ENCODE peak calls at places on chromosome 20, in ten cellular contexts. One of them, this sample, is unnamed.

GRCh38 chr20:53736757-53737403 is 143.2 kb upstream of the ZNF217 start:
- DNase-seq in transverse colon: no peak
- DNase-seq in neuronal stem cell: no peak
- DNase-seq in H1: no peak
- DNase-seq in BJ: no peak
- DNase-seq in upper lobe of right lung: no peak
- DNase-seq in SK-N-SH: no peak
- DNase-seq in esophagus muscularis mucosa: no peak
- DNase-seq in HepG2: no peak
- DNase-seq in psoas muscle: no peak
- DNase-seq in this sample: no peak

GRCh38 chr20:56160956-56161355 is 87.6 kb upstream of the MC3R start:
- DNase-seq in transverse colon: no peak
- DNase-seq in neuronal stem cell: no peak
- DNase-seq in H1: no peak
- DNase-seq in BJ: no peak
- DNase-seq in upper lobe of right lung: no peak
- DNase-seq in SK-N-SH: no peak
- DNase-seq in esophagus muscularis mucosa: no peak
- DNase-seq in HepG2: no peak
- DNase-seq in psoas muscle: no peak
- DNase-seq in this sample: no peak

GRCh38 chr20:38441916-38442315 is 6.8 kb upstream of the SNHG17 start:
- DNase-seq in transverse colon: no peak
- DNase-seq in neuronal stem cell: no peak
- DNase-seq in H1: no peak
- DNase-seq in BJ: no peak
- DNase-seq in upper lobe of right lung: no peak
- DNase-seq in SK-N-SH: no peak
- DNase-seq in esophagus muscularis mucosa: no peak
- DNase-seq in HepG2: no peak
- DNase-seq in psoas muscle: no peak
- DNase-seq in this sample: no peak

GRCh38 chr20:38919683-38920082 is 6.5 kb upstream of the FAM83D start:
- DNase-seq in transverse colon: no peak
- DNase-seq in neuronal stem cell: no peak
- DNase-seq in H1: no peak
- DNase-seq in BJ: no peak
- DNase-seq in upper lobe of right lung: no peak
- DNase-seq in SK-N-SH: no peak
- DNase-seq in esophagus muscularis mucosa: no peak
- DNase-seq in HepG2: no peak
- DNase-seq in psoas muscle: no peak
- DNase-seq in this sample: no peak

GRCh38 chr20:20791664-20792568 is 79.5 kb upstream of the RALGAPA2 start:
- DNase-seq in transverse colon: no peak
- DNase-seq in neuronal stem cell: no peak
- DNase-seq in H1: no peak
- DNase-seq in BJ: no peak
- DNase-seq in upper lobe of right lung: no peak
- DNase-seq in SK-N-SH: no peak
- DNase-seq in esophagus muscularis mucosa: no peak
- DNase-seq in HepG2: no peak
- DNase-seq in psoas muscle: no peak
- DNase-seq in this sample: no peak

GRCh38 chr20:37395411-37395800 is 49.5 kb downstream of the SRC start:
- DNase-seq in transverse colon: no peak
- DNase-seq in neuronal stem cell: no peak
- DNase-seq in H1: no peak
- DNase-seq in BJ: no peak
- DNase-seq in upper lobe of right lung: no peak
- DNase-seq in SK-N-SH: no peak
- DNase-seq in esophagus muscularis mucosa: no peak
- DNase-seq in HepG2: no peak
- DNase-seq in psoas muscle: peak; percentile 17
- DNase-seq in this sample: no peak

GRCh38 chr20:44495802-44496481 is 20.3 kb downstream of the TTPAL start:
- DNase-seq in transverse colon: no peak
- DNase-seq in neuronal stem cell: no peak
- DNase-seq in H1: no peak
- DNase-seq in BJ: peak; percentile 99
- DNase-seq in upper lobe of right lung: no peak
- DNase-seq in SK-N-SH: no peak
- DNase-seq in esophagus muscularis mucosa: no peak
- DNase-seq in HepG2: no peak
- DNase-seq in psoas muscle: no peak
- DNase-seq in this sample: peak; percentile 93

GRCh38 chr20:18974660-18975059 is 161.1 kb downstream of the SCP2D1 start:
- DNase-seq in transverse colon: no peak
- DNase-seq in neuronal stem cell: no peak
- DNase-seq in H1: no peak
- DNase-seq in BJ: no peak
- DNase-seq in upper lobe of right lung: no peak
- DNase-seq in SK-N-SH: no peak
- DNase-seq in esophagus muscularis mucosa: no peak
- DNase-seq in HepG2: no peak
- DNase-seq in psoas muscle: no peak
- DNase-seq in this sample: no peak

DNA sequence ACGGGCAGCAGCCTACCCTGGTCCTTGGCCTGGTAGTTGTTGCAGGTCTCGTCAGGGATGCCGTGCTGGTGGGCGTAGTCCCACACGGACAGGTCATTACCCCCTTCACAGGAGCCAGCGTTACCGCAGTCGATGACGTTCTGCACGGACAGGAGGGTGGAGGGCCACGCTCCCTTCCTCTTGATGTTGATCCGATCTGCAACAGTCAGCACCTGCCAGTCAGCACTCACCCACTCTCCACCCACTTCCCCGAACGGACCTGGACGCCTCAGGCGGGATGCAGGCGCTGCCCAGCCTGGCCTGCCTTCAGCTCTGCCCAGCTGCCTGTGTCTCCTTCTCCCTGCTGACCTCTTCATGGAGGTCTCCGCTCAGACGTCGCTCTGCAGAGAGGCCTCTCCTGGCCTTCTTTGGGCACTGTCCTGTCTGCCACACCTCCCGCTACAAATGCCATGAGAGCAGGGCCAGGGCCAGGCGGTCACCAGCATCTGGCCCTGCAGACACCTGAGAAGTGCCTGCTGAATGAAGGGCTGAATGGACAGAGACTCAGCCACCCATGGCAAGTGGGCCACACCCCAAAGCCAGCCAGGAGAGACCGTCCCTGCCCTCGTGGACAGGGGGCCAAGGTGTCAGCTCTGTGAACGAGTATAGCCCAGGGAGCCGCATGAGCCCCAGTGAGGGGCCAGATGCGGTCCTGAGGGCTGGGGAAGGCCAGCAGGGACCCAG is 5.4 kb downstream of the CTSZ start:
- DNase-seq in transverse colon: no peak
- DNase-seq in neuronal stem cell: no peak
- DNase-seq in H1: no peak
- DNase-seq in BJ: no peak
- DNase-seq in upper lobe of right lung: no peak
- DNase-seq in SK-N-SH: no peak
- DNase-seq in esophagus muscularis mucosa: no peak
- DNase-seq in HepG2: no peak
- DNase-seq in psoas muscle: no peak
- DNase-seq in this sample: no peak
- H3K36me3 ChIP-seq in transverse colon: peaks cover 26% of the 10 kb centered on the region
- H3K36me3 ChIP-seq in neuronal stem cell: peaks cover 8% of the 10 kb centered on the region
- H3K36me3 ChIP-seq in H1: no peaks in the 10 kb centered on the region
- H3K36me3 ChIP-seq in BJ: peaks cover 31% of the 10 kb centered on the region
- H3K36me3 ChIP-seq in upper lobe of right lung: peaks cover 55% of the 10 kb centered on the region
- H3K36me3 ChIP-seq in SK-N-SH: no peaks in the 10 kb centered on the region
- H3K36me3 ChIP-seq in esophagus muscularis mucosa: peaks cover 55% of the 10 kb centered on the region
- H3K36me3 ChIP-seq in HepG2: no peaks in the 10 kb centered on the region
- H3K36me3 ChIP-seq in psoas muscle: peaks cover 64% of the 10 kb centered on the region
- H3K36me3 ChIP-seq in this sample: peaks cover 1% of the 10 kb centered on the region

GRCh38 chr20:49811825-49812462 is 684 bp upstream of the SLC9A8 start:
- DNase-seq in transverse colon: no peak
- DNase-seq in neuronal stem cell: peak; percentile 11
- DNase-seq in H1: no peak
- DNase-seq in BJ: no peak
- DNase-seq in upper lobe of right lung: no peak
- DNase-seq in SK-N-SH: peak; percentile 14
- DNase-seq in esophagus muscularis mucosa: no peak
- DNase-seq in HepG2: no peak
- DNase-seq in psoas muscle: no peak
- DNase-seq in this sample: peak; percentile 39
- H3K36me3 ChIP-seq in transverse colon: peaks cover 16% of the 10 kb centered on the region
- H3K36me3 ChIP-seq in neuronal stem cell: no peaks in the 10 kb centered on the region
- H3K36me3 ChIP-seq in H1: peaks cover 2% of the 10 kb centered on the region
- H3K36me3 ChIP-seq in BJ: peaks cover 1% of the 10 kb centered on the region
- H3K36me3 ChIP-seq in upper lobe of right lung: peaks cover 9% of the 10 kb centered on the region
- H3K36me3 ChIP-seq in SK-N-SH: peaks cover 4% of the 10 kb centered on the region
- H3K36me3 ChIP-seq in esophagus muscularis mucosa: peaks cover 21% of the 10 kb centered on the region
- H3K36me3 ChIP-seq in HepG2: peaks cover 10% of the 10 kb centered on the region
- H3K36me3 ChIP-seq in psoas muscle: peaks cover 18% of the 10 kb centered on the region
- H3K36me3 ChIP-seq in this sample: no peaks in the 10 kb centered on the region

DNA sequence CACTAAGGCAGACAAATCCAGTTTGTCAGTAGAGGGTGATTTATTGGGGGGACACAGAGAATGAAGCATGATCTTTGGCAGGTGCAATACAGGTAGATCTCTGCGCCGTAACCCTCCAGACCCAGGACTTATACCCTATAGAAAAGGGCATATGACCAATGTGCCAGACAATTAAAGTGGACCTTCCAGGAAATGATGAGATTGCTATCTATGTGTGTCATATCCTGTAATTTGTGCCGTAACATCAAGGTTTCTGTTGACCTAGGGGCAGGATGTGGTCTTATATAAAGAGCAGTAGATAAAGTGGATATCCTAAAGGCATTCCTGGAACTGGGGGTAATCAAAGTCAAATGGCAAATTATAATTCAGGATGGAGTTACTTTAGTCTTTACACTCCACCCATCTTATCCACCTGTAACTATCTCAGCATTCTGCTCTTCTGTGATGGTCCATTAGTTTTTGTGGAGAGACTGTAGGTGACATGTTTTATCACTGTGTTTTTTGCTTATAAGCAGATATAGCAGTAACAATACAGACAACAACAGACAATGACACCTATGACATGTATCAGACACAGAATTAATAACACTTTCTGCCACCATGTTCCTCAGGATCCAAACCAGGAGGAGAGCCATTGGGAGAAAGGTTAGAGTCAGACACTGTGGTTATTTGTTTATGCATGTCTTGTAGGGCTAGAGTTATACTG is 43.1 kb upstream of the ZNF337 start:
- DNase-seq in transverse colon: no peak
- DNase-seq in neuronal stem cell: no peak
- DNase-seq in H1: no peak
- DNase-seq in BJ: no peak
- DNase-seq in upper lobe of right lung: no peak
- DNase-seq in SK-N-SH: no peak
- DNase-seq in esophagus muscularis mucosa: no peak
- DNase-seq in HepG2: no peak
- DNase-seq in psoas muscle: no peak
- DNase-seq in this sample: no peak
- H3K36me3 ChIP-seq in transverse colon: no peaks in the 10 kb centered on the region
- H3K36me3 ChIP-seq in neuronal stem cell: no peaks in the 10 kb centered on the region
- H3K36me3 ChIP-seq in H1: no peaks in the 10 kb centered on the region
- H3K36me3 ChIP-seq in BJ: no peaks in the 10 kb centered on the region
- H3K36me3 ChIP-seq in upper lobe of right lung: no peaks in the 10 kb centered on the region
- H3K36me3 ChIP-seq in SK-N-SH: no peaks in the 10 kb centered on the region
- H3K36me3 ChIP-seq in esophagus muscularis mucosa: no peaks in the 10 kb centered on the region
- H3K36me3 ChIP-seq in HepG2: no peaks in the 10 kb centered on the region
- H3K36me3 ChIP-seq in psoas muscle: no peaks in the 10 kb centered on the region
- H3K36me3 ChIP-seq in this sample: no peaks in the 10 kb centered on the region

DNA sequence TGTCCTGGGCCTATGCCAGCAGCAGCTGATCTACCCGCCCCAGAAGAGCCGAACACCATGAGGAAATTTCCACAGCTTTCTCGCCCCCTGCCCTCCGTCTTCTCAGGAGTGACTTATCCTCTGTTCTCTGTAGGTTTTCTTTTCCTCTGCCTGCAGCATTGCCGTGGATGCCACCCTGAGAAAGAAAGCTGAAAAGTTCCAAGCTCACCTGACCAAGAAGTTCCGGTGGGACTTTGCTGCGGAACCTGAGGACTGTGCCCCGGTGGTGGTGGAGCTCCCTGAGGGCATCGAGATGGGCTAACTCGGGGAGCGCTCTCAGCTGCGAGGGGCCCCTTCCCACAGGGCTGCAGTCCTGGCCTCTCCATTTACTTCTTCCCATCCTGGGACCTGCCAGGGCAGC is 19.2 kb downstream of the AAR2 start:
- DNase-seq in transverse colon: no peak
- DNase-seq in neuronal stem cell: no peak
- DNase-seq in H1: no peak
- DNase-seq in BJ: no peak
- DNase-seq in upper lobe of right lung: no peak
- DNase-seq in SK-N-SH: no peak
- DNase-seq in esophagus muscularis mucosa: no peak
- DNase-seq in HepG2: no peak
- DNase-seq in psoas muscle: no peak
- DNase-seq in this sample: no peak
- H3K36me3 ChIP-seq in transverse colon: peaks cover 10% of the 10 kb centered on the region
- H3K36me3 ChIP-seq in neuronal stem cell: peaks cover 15% of the 10 kb centered on the region
- H3K36me3 ChIP-seq in H1: no peaks in the 10 kb centered on the region
- H3K36me3 ChIP-seq in BJ: peaks cover 15% of the 10 kb centered on the region
- H3K36me3 ChIP-seq in upper lobe of right lung: peaks cover 57% of the 10 kb centered on the region
- H3K36me3 ChIP-seq in SK-N-SH: peaks cover 44% of the 10 kb centered on the region
- H3K36me3 ChIP-seq in esophagus muscularis mucosa: peaks cover 48% of the 10 kb centered on the region
- H3K36me3 ChIP-seq in HepG2: peaks cover 67% of the 10 kb centered on the region
- H3K36me3 ChIP-seq in psoas muscle: peaks cover 59% of the 10 kb centered on the region
- H3K36me3 ChIP-seq in this sample: peaks cover 2% of the 10 kb centered on the region

GRCh38 chr20:24776755-24777271 is 172.3 kb upstream of the CST7 start:
- DNase-seq in transverse colon: peak; percentile 2
- DNase-seq in neuronal stem cell: no peak
- DNase-seq in H1: no peak
- DNase-seq in BJ: no peak
- DNase-seq in upper lobe of right lung: no peak
- DNase-seq in SK-N-SH: no peak
- DNase-seq in esophagus muscularis mucosa: no peak
- DNase-seq in HepG2: no peak
- DNase-seq in psoas muscle: no peak
- DNase-seq in this sample: no peak
- H3K36me3 ChIP-seq in transverse colon: no peaks in the 10 kb centered on the region
- H3K36me3 ChIP-seq in neuronal stem cell: no peaks in the 10 kb centered on the region
- H3K36me3 ChIP-seq in H1: no peaks in the 10 kb centered on the region
- H3K36me3 ChIP-seq in BJ: no peaks in the 10 kb centered on the region
- H3K36me3 ChIP-seq in upper lobe of right lung: no peaks in the 10 kb centered on the region
- H3K36me3 ChIP-seq in SK-N-SH: no peaks in the 10 kb centered on the region
- H3K36me3 ChIP-seq in esophagus muscularis mucosa: no peaks in the 10 kb centered on the region
- H3K36me3 ChIP-seq in HepG2: no peaks in the 10 kb centered on the region
- H3K36me3 ChIP-seq in psoas muscle: no peaks in the 10 kb centered on the region
- H3K36me3 ChIP-seq in this sample: no peaks in the 10 kb centered on the region

DNA sequence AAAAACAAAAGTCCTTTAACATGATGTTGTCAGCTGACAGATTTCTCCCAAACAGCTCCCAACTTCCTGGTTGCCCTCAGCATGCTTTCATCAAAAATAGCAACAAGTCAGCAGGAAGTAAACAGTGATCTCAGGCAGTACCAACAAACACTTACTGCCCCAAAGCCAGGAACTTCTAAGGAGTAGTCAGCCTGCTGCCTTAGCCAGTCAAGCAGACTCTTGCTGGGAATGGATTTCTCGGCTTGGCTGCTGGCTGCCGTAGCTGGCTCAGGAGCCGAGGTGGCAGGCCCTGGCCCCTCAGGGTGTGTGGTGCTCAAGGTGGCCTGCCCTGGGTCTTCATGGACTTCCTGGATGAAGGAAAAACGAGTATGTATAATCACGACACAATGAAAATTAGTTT is 46.6 kb upstream of the EMILIN3 start:
- DNase-seq in transverse colon: no peak
- DNase-seq in neuronal stem cell: no peak
- DNase-seq in H1: no peak
- DNase-seq in BJ: no peak
- DNase-seq in upper lobe of right lung: no peak
- DNase-seq in SK-N-SH: no peak
- DNase-seq in esophagus muscularis mucosa: no peak
- DNase-seq in HepG2: no peak
- DNase-seq in psoas muscle: no peak
- DNase-seq in this sample: no peak
- H3K36me3 ChIP-seq in transverse colon: peaks cover 58% of the 10 kb centered on the region
- H3K36me3 ChIP-seq in neuronal stem cell: peaks cover 51% of the 10 kb centered on the region
- H3K36me3 ChIP-seq in H1: peaks cover 69% of the 10 kb centered on the region
- H3K36me3 ChIP-seq in BJ: peaks cover 26% of the 10 kb centered on the region
- H3K36me3 ChIP-seq in upper lobe of right lung: peaks cover 90% of the 10 kb centered on the region
- H3K36me3 ChIP-seq in SK-N-SH: peaks cover 93% of the 10 kb centered on the region
- H3K36me3 ChIP-seq in esophagus muscularis mucosa: peaks cover 86% of the 10 kb centered on the region
- H3K36me3 ChIP-seq in HepG2: peaks cover 98% of the 10 kb centered on the region
- H3K36me3 ChIP-seq in psoas muscle: peaks cover 55% of the 10 kb centered on the region
- H3K36me3 ChIP-seq in this sample: no peaks in the 10 kb centered on the region